ENCODE peak calls at places on chromosomes 7 and 10, in five cellular contexts. B is right cardiac atrium, Z is neural progenitor cell, Y is heart right ventricle, V is cardiac muscle cell. W is an unnamed sample.

GRCh38 chr7:15168489-15168888 is 265.9 kb upstream of the DGKB start:
- DNase-seq in Z (no peak), V (no peak), B (no peak), Y (no peak), W (no peak)

GRCh38 chr7:116052006-116052405 is 21.4 kb upstream of the TFEC start:
- DNase-seq in V (no peak), B (no peak), Y (no peak), Z (no peak), W (no peak)

GRCh38 chr10:132862485-132863420 is 76.8 kb upstream of the NKX6-2 start:
- DNase-seq in V (no peak), B (no peak), Z (no peak), Y (peak; percentile 5), W (peak; percentile 60)

GRCh38 chr7:74656421-74656910 is 1.1 kb upstream of the GTF2I start:
- DNase-seq in Z (peak; percentile 62), V (peak; percentile 30), B (peak; percentile 52), Y (peak; percentile 63), W (peak; percentile 65)

GRCh38 chr7:140349172-140349771 is 49.1 kb downstream of the SLC37A3 start:
- DNase-seq in Z (peak; percentile 59), V (peak; percentile 50), B (no peak), Y (no peak), W (no peak)

GRCh38 chr7:16982640-16983103 is 100.9 kb upstream of the AGR3 start:
- DNase-seq in Z (peak; percentile 42), Y (no peak), B (no peak), V (peak; percentile 77), W (no peak)

GRCh38 chr10:110883924-110884323 is 12.2 kb downstream of the PDCD4 start:
- DNase-seq in Y (no peak), Z (no peak), V (no peak), B (no peak), W (no peak)

GRCh38 chr10:74932648-74933047 is 106.2 kb downstream of the KAT6B start:
- DNase-seq in Y (peak; percentile 73), B (peak; percentile 71), Z (no peak), V (no peak), W (no peak)

GRCh38 chr7:2217206-2217605 is 15.5 kb downstream of the MAD1L1 start:
- DNase-seq in B (no peak), Y (no peak), V (no peak), Z (no peak), W (no peak)

GRCh38 chr7:157675427-157675930 is 338.7 kb downstream of the DNAJB6 start:
- DNase-seq in Y (no peak), B (no peak), V (no peak), Z (no peak), W (no peak)

GRCh38 chr7:78197447-78197846 is 398.9 kb downstream of the PHTF2 start:
- DNase-seq in V (peak; percentile 68), B (no peak), Y (no peak), Z (no peak), W (no peak)

GRCh38 chr7:70371652-70372051 is 760.3 kb upstream of the GALNT17 start:
- DNase-seq in Z (no peak), V (no peak), Y (no peak), B (no peak), W (no peak)

GRCh38 chr10:71697938-71698709 is 21.5 kb downstream of the C10orf105 start:
- DNase-seq in Z (no peak), Y (no peak), V (no peak), B (no peak), W (no peak)

GRCh38 chr10:63491558-63492316 is 26.0 kb upstream of the JMJD1C start:
- DNase-seq in B (peak; percentile 22), Y (no peak), Z (no peak), V (peak; percentile 97), W (no peak)

GRCh38 chr7:43764039-43764789 is 5.7 kb downstream of the BLVRA start:
- DNase-seq in Z (no peak), B (no peak), Y (no peak), V (peak; percentile 68), W (peak; percentile 77)

GRCh38 chr7:34652784-34653183 is 5.2 kb upstream of the NPSR1 start:
- DNase-seq in V (no peak), Z (no peak), B (no peak), Y (no peak), W (no peak)

GRCh38 chr10:80144302-80145131 is 12.0 kb downstream of the PLAC9 start:
- DNase-seq in V (no peak), B (no peak), Y (no peak), Z (no peak), W (no peak)

GRCh38 chr10:61108880-61109279 is 164.9 kb upstream of the RHOBTB1 start:
- DNase-seq in Z (no peak), B (no peak), Y (no peak), V (no peak), W (no peak)

GRCh38 chr10:12419279-12419847 is 70.0 kb downstream of the CAMK1D start:
- DNase-seq in B (peak; percentile 64), Z (no peak), V (peak; percentile 90), Y (no peak), W (peak; percentile 72)

GRCh38 chr10:21260060-21260792 is 265.3 kb downstream of the SKIDA1 start:
- DNase-seq in B (peak; percentile 40), V (peak; percentile 38), Z (no peak), Y (peak; percentile 16), W (no peak)

GRCh38 chr7:142348921-142349401 is 91.1 kb upstream of the PRSS58 start:
- DNase-seq in Y (no peak), Z (no peak), V (no peak), B (no peak), W (no peak)

GRCh38 chr7:33185786-33186185 is 56.4 kb downstream of the BBS9 start:
- DNase-seq in B (no peak), Z (peak; percentile 56), Y (no peak), V (peak; percentile 81), W (no peak)

GRCh38 chr10:5628366-5628765 is 38.0 kb downstream of the ASB13 start:
- DNase-seq in Z (no peak), V (peak; percentile 55), Y (no peak), B (peak; percentile 39), W (no peak)

GRCh38 chr7:71566376-71566775 is 434.4 kb downstream of the GALNT17 start:
- DNase-seq in B (no peak), V (no peak), Y (no peak), Z (no peak), W (no peak)
- H3K9me3 ChIP-seq in B (no peaks in the 10 kb centered on the region), V (no peaks in the 10 kb centered on the region), Y (no peaks in the 10 kb centered on the region), Z (no peaks in the 10 kb centered on the region), W (no peaks in the 10 kb centered on the region)

GRCh38 chr10:124149143-124149542 is 55.7 kb upstream of the CHST15 start:
- DNase-seq in Z (peak; percentile 52), B (no peak), V (no peak), Y (no peak), W (no peak)

GRCh38 chr10:124145109-124145860 is 51.9 kb upstream of the CHST15 start:
- DNase-seq in Z (no peak), B (peak; percentile 72), Y (peak; percentile 54), V (peak; percentile 88), W (peak; percentile 82)

GRCh38 chr10:124144536-124144935 is 51.1 kb upstream of the CHST15 start:
- DNase-seq in V (no peak), B (no peak), Z (no peak), Y (no peak), W (no peak)

GRCh38 chr10:124143721-124144120 is 50.3 kb upstream of the CHST15 start:
- DNase-seq in Z (no peak), Y (no peak), B (no peak), V (no peak), W (no peak)

DNA sequence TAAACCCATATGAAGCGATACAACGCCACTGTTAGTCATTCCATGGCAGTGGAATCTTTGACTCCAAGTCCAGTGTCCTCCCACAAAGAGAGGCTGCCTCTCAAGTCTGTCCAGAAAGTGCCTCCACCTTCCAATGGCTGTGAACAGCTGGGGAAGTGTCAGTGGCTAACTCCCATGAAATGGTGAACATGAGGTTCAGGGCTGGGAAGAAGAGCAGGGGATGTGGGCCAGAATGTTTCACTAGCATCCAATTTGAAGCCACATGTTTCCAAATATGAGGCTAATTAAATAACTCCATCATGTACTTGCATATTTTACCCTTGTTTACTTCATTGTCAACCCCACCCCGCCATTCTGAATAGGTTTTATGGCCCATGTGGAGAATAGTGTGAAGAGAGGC is 53.1 kb upstream of the CHST15 start:
- DNase-seq in Z (no peak), V (no peak), B (no peak), Y (no peak), W (no peak)
- H3K4me1 ChIP-seq in Z (peaks cover 37% of the 10 kb centered on the region), V (no peaks in the 10 kb centered on the region), B (peaks cover 3% of the 10 kb centered on the region), Y (peaks cover 31% of the 10 kb centered on the region), W (no peaks in the 10 kb centered on the region)

GRCh38 chr7:130850960-130851359 is 117.0 kb upstream of the KLF14 start:
- DNase-seq in Y (no peak), Z (no peak), V (no peak), B (no peak), W (no peak)
- H3K9me3 ChIP-seq in Y (no peaks in the 10 kb centered on the region), Z (no peaks in the 10 kb centered on the region), V (no peaks in the 10 kb centered on the region), B (no peaks in the 10 kb centered on the region), W (no peaks in the 10 kb centered on the region)

DNA sequence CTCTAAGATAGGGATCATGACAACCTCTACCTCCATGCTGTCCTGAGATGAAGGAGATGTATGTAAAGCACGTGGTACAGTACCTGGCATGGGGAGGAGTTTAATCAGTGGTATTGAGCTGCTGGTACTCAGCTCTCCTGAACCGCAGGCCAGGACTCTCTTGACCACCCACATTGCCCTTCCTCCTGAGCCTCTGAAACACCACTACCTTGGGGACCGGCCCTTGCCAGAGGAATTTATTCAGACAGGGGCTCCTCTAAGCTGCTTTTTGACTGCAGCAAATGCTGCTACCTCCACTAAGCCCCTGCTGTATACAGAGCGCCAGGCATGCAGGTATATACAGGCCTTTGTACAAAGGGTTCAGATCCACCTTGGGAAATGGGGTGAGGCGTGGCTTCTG is 36.7 kb downstream of the COL13A1 start:
- DNase-seq in V (no peak), Y (no peak), Z (peak; percentile 44), B (no peak), W (no peak)
- H3K4me1 ChIP-seq in V (peaks cover 42% of the 10 kb centered on the region), Y (peaks cover 36% of the 10 kb centered on the region), Z (peaks cover 12% of the 10 kb centered on the region), B (peaks cover 4% of the 10 kb centered on the region), W (no peaks in the 10 kb centered on the region)

GRCh38 chr7:444606-445005 is 75.0 kb downstream of the PDGFA start:
- DNase-seq in B (peak; percentile 46), Y (no peak), Z (no peak), V (peak; percentile 36), W (no peak)

GRCh38 chr7:443279-443833 is 76.3 kb downstream of the PDGFA start:
- DNase-seq in B (no peak), Z (no peak), V (no peak), Y (no peak), W (no peak)

GRCh38 chr7:442457-442856 is 77.2 kb downstream of the PDGFA start:
- DNase-seq in Z (no peak), V (no peak), Y (no peak), B (no peak), W (no peak)

GRCh38 chr7:440059-440749 is 79.4 kb downstream of the PDGFA start:
- DNase-seq in B (no peak), Y (no peak), V (no peak), Z (no peak), W (no peak)

GRCh38 chr7:441713-442421 is 77.8 kb downstream of the PDGFA start:
- DNase-seq in Y (no peak), B (no peak), V (no peak), Z (no peak), W (no peak)
- H3K9me3 ChIP-seq in Y (no peaks in the 10 kb centered on the region), B (no peaks in the 10 kb centered on the region), V (no peaks in the 10 kb centered on the region), Z (no peaks in the 10 kb centered on the region), W (no peaks in the 10 kb centered on the region)

DNA sequence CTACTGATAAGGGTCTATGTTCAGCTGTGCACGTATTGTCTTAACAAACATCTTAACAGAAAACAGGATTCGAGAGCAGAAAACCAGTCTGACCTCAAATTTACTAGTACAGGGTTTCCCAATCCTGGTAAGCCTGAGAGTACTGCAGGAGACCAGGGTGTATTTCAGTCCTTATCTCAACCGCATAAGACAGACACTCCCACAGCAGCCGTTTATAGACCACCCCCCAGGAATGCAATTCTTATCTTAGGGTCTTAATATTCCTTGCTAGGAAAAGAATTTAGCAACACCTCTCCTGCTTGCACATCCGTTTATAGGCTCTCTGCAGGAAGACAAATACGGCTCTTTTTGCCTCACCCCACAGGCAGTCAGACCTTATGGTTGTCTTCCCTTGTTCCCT is 277.3 kb downstream of the SDK1 start:
- DNase-seq in Y (no peak), Z (no peak), B (no peak), V (no peak), W (no peak)
- H3K4me1 ChIP-seq in Y (no peaks in the 10 kb centered on the region), Z (peaks cover 4% of the 10 kb centered on the region), B (no peaks in the 10 kb centered on the region), V (no peaks in the 10 kb centered on the region), W (no peaks in the 10 kb centered on the region)